ENCODE peak calls at places on chromosomes 6 and 20, in nine cellular contexts. W is PC-9, J is thoracic aorta, V is heart right ventricle, S is left ventricle myocardium inferior, Z is neural progenitor cell, U is aorta, H is sigmoid colon, N is pancreas. T is an unnamed sample. For H3K9me3, H3K4me1 and H3K27me3, the result is how much of the 10 kb centered on the place peaks cover.

GRCh38 chr6:148780918-148781436 is 34.1 kb downstream of the UST start:
- DNase-seq in W (no peak), J (no peak), V (no peak), S (no peak), Z (no peak), U (no peak), H (no peak), N (no peak), T (no peak)

GRCh38 chr6:79949235-79949634 is 1.9 kb upstream of the ELOVL4 start:
- DNase-seq in W (peak), J (no peak), V (no peak), S (no peak), Z (peak), U (no peak), H (no peak), N (peak), T (no peak)

GRCh38 chr20:35360033-35360432 is 51.7 kb downstream of the UQCC1 start:
- DNase-seq in W (no peak), J (no peak), V (no peak), S (no peak), Z (no peak), U (no peak), H (no peak), N (no peak), T (no peak)

GRCh38 chr6:54267798-54268197 is 40.4 kb upstream of the TINAG start:
- DNase-seq in W (peak), J (no peak), V (no peak), S (no peak), Z (peak), U (no peak), H (no peak), N (peak), T (no peak)

GRCh38 chr6:132919476-132919875 is 105.1 kb downstream of the RPS12 start:
- DNase-seq in W (peak), J (no peak), V (peak), S (peak), Z (no peak), U (peak), H (peak), N (peak), T (peak)

GRCh38 chr6:16585805-16586204 is 175.5 kb downstream of the ATXN1 start:
- DNase-seq in W (no peak), J (no peak), V (no peak), S (no peak), Z (no peak), U (no peak), H (no peak), N (no peak), T (no peak)

GRCh38 chr6:26029857-26030653 is 57.2 kb upstream of the HFE start:
- DNase-seq in W (no peak), J (no peak), V (no peak), S (no peak), Z (no peak), U (no peak), H (no peak), N (no peak), T (no peak)

GRCh38 chr6:56953597-56954388 is 1.1 kb upstream of the BEND6 start:
- DNase-seq in W (peak), J (no peak), V (no peak), S (no peak), Z (peak), U (peak), H (no peak), N (no peak), T (no peak)

GRCh38 chr20:8545212-8545611 is 413.1 kb downstream of the PLCB1 start:
- DNase-seq in W (no peak), J (no peak), V (no peak), S (no peak), Z (no peak), U (no peak), H (no peak), N (no peak), T (no peak)

GRCh38 chr20:9269280-9269971 is 200.5 kb downstream of the PLCB4 start:
- DNase-seq in W (no peak), J (no peak), V (no peak), S (no peak), Z (no peak), U (no peak), H (no peak), N (no peak), T (no peak)

GRCh38 chr20:63694596-63695418 is 1.6 kb upstream of the TNFRSF6B start:
- DNase-seq in W (no peak), J (no peak), V (peak), S (peak), Z (no peak), U (peak), H (peak), N (no peak), T (peak)

GRCh38 chr20:21191839-21192238 is 66.0 kb downstream of the KIZ start:
- DNase-seq in W (no peak), J (no peak), V (no peak), S (no peak), Z (peak), U (no peak), H (no peak), N (no peak), T (no peak)

GRCh38 chr6:6960571-6961251 is 147.1 kb upstream of the RREB1 start:
- DNase-seq in W (peak), J (no peak), V (no peak), S (no peak), Z (no peak), U (no peak), H (no peak), N (no peak), T (no peak)

GRCh38 chr20:33993800-33994623 is at the start of gene RALY:
- DNase-seq in W (peak), J (peak), V (peak), S (peak), Z (peak), U (peak), H (peak), N (peak), T (peak)

GRCh38 chr6:40930555-40930954 is 108.5 kb downstream of the UNC5CL start:
- DNase-seq in W (no peak), J (no peak), V (peak), S (no peak), Z (no peak), U (peak), H (no peak), N (peak), T (no peak)

GRCh38 chr6:17278289-17279061 is 2.7 kb upstream of the RBM24 start:
- DNase-seq in W (peak), J (no peak), V (no peak), S (no peak), Z (no peak), U (no peak), H (no peak), N (no peak), T (no peak)

GRCh38 chr6:11575408-11576033 is 38.0 kb downstream of the TMEM170B start:
- DNase-seq in W (peak), J (no peak), V (no peak), S (no peak), Z (peak), U (no peak), H (peak), N (peak), T (peak)

GRCh38 chr6:68343901-68344300 is 291.2 kb upstream of the ADGRB3 start:
- DNase-seq in W (peak), J (no peak), V (no peak), S (no peak), Z (peak), U (no peak), H (no peak), N (peak), T (no peak)

GRCh38 chr6:154995241-154996162 is at the start of gene TIAM2:
- DNase-seq in W (peak), J (no peak), V (peak), S (peak), Z (peak), U (peak), H (no peak), N (no peak), T (no peak)

GRCh38 chr6:89433637-89434499 is 916 bp downstream of the ANKRD6 start:
- DNase-seq in W (no peak), J (no peak), V (peak), S (peak), Z (peak), U (peak), H (no peak), N (peak), T (peak)

GRCh38 chr6:2524090-2524489 is 226.6 kb downstream of the MYLK4 start:
- DNase-seq in W (no peak), J (no peak), V (no peak), S (no peak), Z (no peak), U (no peak), H (no peak), N (no peak), T (no peak)

GRCh38 chr6:13355043-13355945 is 27.0 kb upstream of the TBC1D7 start:
- DNase-seq in W (peak), J (no peak), V (no peak), S (no peak), Z (no peak), U (no peak), H (no peak), N (no peak), T (no peak)

GRCh38 chr6:37791156-37791919 is 28.2 kb upstream of the ZFAND3 start:
- DNase-seq in W (peak), J (peak), V (peak), S (peak), Z (peak), U (peak), H (peak), N (peak), T (peak)

GRCh38 chr6:140879861-140880260 is 1252.9 kb upstream of the GJE1 start:
- DNase-seq in W (no peak), J (no peak), V (no peak), S (no peak), Z (no peak), U (no peak), H (no peak), N (no peak), T (no peak)

GRCh38 chr6:30067460-30068139 is 602 bp downstream of the PPP1R11 start:
- DNase-seq in W (no peak), J (peak), V (no peak), S (no peak), Z (peak), U (no peak), H (no peak), N (no peak), T (no peak)

DNA sequence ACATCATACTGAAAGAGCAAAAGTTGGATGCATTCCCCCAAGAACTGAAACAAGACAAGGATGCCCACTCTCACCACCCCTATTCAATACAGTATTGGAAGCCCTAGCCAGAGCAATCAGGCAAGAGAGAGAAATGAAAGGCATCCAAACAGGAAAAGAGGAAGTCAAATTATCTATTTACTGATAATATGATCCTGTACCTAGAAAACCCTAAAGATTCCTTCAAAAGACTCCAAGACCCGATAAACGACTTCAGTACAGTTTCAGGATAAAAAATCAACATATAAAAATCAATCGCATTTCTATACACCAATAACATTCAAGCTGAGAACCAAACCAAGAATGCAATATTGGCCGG is 14.5 kb downstream of the CDK19 start:
- DNase-seq in W (no peak), J (no peak), V (no peak), S (no peak), Z (no peak), U (no peak), H (no peak), N (no peak), T (no peak)
- H3K9me3 ChIP-seq in W (under half), J (under half), V (under half), S (under half), Z (under half), U (under half), H (under half), N (under half), T (under half)

GRCh38 chr6:52506502-52506875 is 70.4 kb downstream of the TRAM2 start:
- DNase-seq in W (no peak), J (no peak), V (no peak), S (no peak), Z (no peak), U (no peak), H (no peak), N (no peak), T (no peak)

GRCh38 chr6:52505726-52506501 is 70.9 kb downstream of the TRAM2 start:
- DNase-seq in W (no peak), J (no peak), V (no peak), S (no peak), Z (no peak), U (no peak), H (no peak), N (no peak), T (no peak)

GRCh38 chr6:52508261-52508739 is 68.6 kb downstream of the TRAM2 start:
- DNase-seq in W (no peak), J (no peak), V (no peak), S (no peak), Z (no peak), U (no peak), H (no peak), N (no peak), T (no peak)

GRCh38 chr6:52509281-52510212 is 67.3 kb downstream of the TRAM2 start:
- DNase-seq in W (no peak), J (no peak), V (no peak), S (no peak), Z (no peak), U (no peak), H (no peak), N (no peak), T (no peak)

GRCh38 chr6:52507557-52508260 is 69.2 kb downstream of the TRAM2 start:
- DNase-seq in W (no peak), J (no peak), V (no peak), S (no peak), Z (no peak), U (no peak), H (no peak), N (no peak), T (no peak)
- H3K4me1 ChIP-seq in W (half or more), J (under half), V (under half), S (half or more), Z (under half), U (under half), H (under half), N (under half), T (under half)

GRCh38 chr6:52215787-52216186 is 28.5 kb downstream of the IL17F start:
- DNase-seq in W (no peak), J (no peak), V (no peak), S (no peak), Z (no peak), U (no peak), H (no peak), N (no peak), T (no peak)
- H3K27me3 ChIP-seq in W (under half), J (under half), V (under half), S (under half), Z (under half), U (under half), H (under half), N (under half), T (under half)

GRCh38 chr20:55745840-55746239 is 259.5 kb downstream of the CBLN4 start:
- DNase-seq in W (no peak), J (no peak), V (no peak), S (no peak), Z (no peak), U (no peak), H (no peak), N (no peak), T (no peak)

GRCh38 chr20:55744896-55745295 is 260.4 kb downstream of the CBLN4 start:
- DNase-seq in W (no peak), J (no peak), V (no peak), S (no peak), Z (no peak), U (no peak), H (no peak), N (no peak), T (no peak)

DNA sequence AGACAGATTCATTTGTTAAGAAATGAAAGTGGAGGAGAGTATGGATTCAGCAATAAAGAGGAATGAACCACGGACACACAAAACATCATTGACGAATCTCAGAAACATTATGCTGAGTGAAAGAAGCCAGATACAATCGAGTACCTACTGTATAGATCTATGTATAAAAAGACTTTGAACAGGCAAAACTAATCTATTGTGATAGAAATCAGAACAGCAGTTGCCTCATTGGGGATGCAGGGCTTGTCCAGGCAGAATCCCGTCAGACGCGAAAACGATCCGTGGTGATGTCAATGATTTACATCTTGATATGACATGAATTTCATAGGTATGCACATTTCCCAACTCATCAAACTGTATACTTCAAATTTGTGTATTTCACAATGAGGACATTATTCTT is 265.2 kb downstream of the CBLN4 start:
- DNase-seq in W (no peak), J (no peak), V (no peak), S (no peak), Z (no peak), U (no peak), H (no peak), N (no peak), T (no peak)
- H3K9me3 ChIP-seq in W (under half), J (under half), V (under half), S (under half), Z (under half), U (under half), H (under half), N (under half), T (under half)

DNA sequence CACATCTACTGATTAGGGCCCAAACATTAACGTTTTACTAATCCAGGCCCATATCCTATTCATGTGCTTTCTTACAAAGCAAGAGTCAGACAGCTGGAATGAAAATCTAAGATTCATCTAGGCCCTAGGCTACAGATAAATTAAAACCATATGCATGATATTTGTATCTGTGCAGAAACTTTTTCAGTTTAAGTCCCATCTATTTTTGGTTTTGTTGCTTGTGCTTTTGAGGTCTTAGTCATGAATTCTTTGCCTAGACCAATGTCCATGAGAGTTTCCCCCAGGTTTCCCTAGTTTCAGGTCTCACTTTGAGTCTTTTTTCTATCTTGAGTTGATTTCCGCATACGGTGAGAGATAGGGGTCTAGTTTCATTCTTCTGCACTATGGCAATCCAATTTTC is 20.2 kb downstream of the ADNP start:
- DNase-seq in W (no peak), J (no peak), V (no peak), S (no peak), Z (no peak), U (no peak), H (no peak), N (no peak), T (no peak)
- H3K4me1 ChIP-seq in W (under half), J (under half), V (under half), S (half or more), Z (under half), U (under half), H (half or more), N (under half), T (under half)

GRCh38 chr20:668638-669037 is 7.0 kb downstream of the SCRT2 start:
- DNase-seq in W (no peak), J (no peak), V (no peak), S (no peak), Z (no peak), U (no peak), H (no peak), N (no peak), T (no peak)
- H3K27me3 ChIP-seq in W (under half), J (under half), V (half or more), S (half or more), Z (under half), U (under half), H (half or more), N (under half), T (half or more)

T was measured in left lung.